ENCODE peak calls at places on chromosomes 2 and 18, in ten cellular contexts. Z is stimulated activated CD8-positive, alpha-beta memory T cell treated with anti-CD3 and anti-CD28 coated beads, Interleukin-2, amount 100 ng/mL, for 1 hour; G is BJ; O is effector memory CD8-positive, alpha-beta T cell; N is stimulated activated CD4-positive, alpha-beta T cell treated with anti-CD3 and anti-CD28 coated beads, Interleukin-1b, Interleukin-23, amount 100 ng/mL, for 24 hours; B is caudate nucleus; I is EH; H is fibroblast of the aortic adventitia; Y is head of caudate nucleus; W is HepG2. E is an unnamed sample.

GRCh38 chr18:63514326-63514725 is 27.8 kb upstream of the SERPINB12 start:
- DNase-seq in Z (no peak), G (no peak), O (no peak), N (no peak), B (no peak), I (no peak), H (no peak), Y (no peak), W (no peak), E (no peak)

GRCh38 chr2:199462167-199462976 is 4.6 kb upstream of the SATB2 start:
- DNase-seq in Z (no peak), G (no peak), O (no peak), N (no peak), B (no peak), I (no peak), H (no peak), Y (no peak), W (no peak), E (no peak)

GRCh38 chr2:58930541-58930940 is 689.4 kb upstream of the FANCL start:
- DNase-seq in Z (no peak), G (no peak), O (no peak), N (no peak), B (no peak), I (peak), H (no peak), Y (no peak), W (no peak), E (no peak)

GRCh38 chr18:70148539-70148938 is 56.9 kb downstream of the RTTN start:
- DNase-seq in Z (no peak), G (no peak), O (no peak), N (no peak), B (no peak), I (no peak), H (no peak), Y (no peak), W (no peak), E (no peak)

GRCh38 chr2:86301711-86302202 is 35.7 kb downstream of the REEP1 start:
- DNase-seq in Z (no peak), G (no peak), O (no peak), N (no peak), B (no peak), I (no peak), H (no peak), Y (no peak), W (no peak), E (no peak)

GRCh38 chr2:69830045-69830905 is 815 bp downstream of the GMCL1 start:
- DNase-seq in Z (peak), G (no peak), O (peak), N (peak), B (peak), I (peak), H (peak), Y (peak), W (peak), E (no peak)

GRCh38 chr2:85438291-85439110 is 20.0 kb downstream of the SH2D6 start:
- DNase-seq in Z (no peak), G (no peak), O (no peak), N (no peak), B (no peak), I (no peak), H (no peak), Y (no peak), W (peak), E (no peak)

GRCh38 chr2:96762529-96763253 is 2.0 kb downstream of the CNNM4 start:
- DNase-seq in Z (no peak), G (no peak), O (no peak), N (no peak), B (no peak), I (peak), H (peak), Y (no peak), W (no peak), E (no peak)

GRCh38 chr2:178066324-178066723 is 6.3 kb downstream of the PDE11A start:
- DNase-seq in Z (no peak), G (no peak), O (no peak), N (no peak), B (no peak), I (no peak), H (no peak), Y (no peak), W (no peak), E (no peak)

GRCh38 chr2:20352230-20353216 is 1.9 kb upstream of the PUM2 start:
- DNase-seq in Z (no peak), G (no peak), O (no peak), N (no peak), B (no peak), I (no peak), H (peak), Y (no peak), W (no peak), E (no peak)

GRCh38 chr2:5915926-5916325 is 223.7 kb downstream of the SOX11 start:
- DNase-seq in Z (no peak), G (no peak), O (no peak), N (no peak), B (no peak), I (no peak), H (no peak), Y (peak), W (peak), E (no peak)

GRCh38 chr2:54685263-54685775 is 38.1 kb upstream of the EML6 start:
- DNase-seq in Z (no peak), G (no peak), O (no peak), N (no peak), B (no peak), I (no peak), H (no peak), Y (no peak), W (no peak), E (no peak)

GRCh38 chr2:237747189-237747588 is 51.4 kb upstream of the RBM44 start:
- DNase-seq in Z (no peak), G (no peak), O (no peak), N (no peak), B (no peak), I (no peak), H (no peak), Y (no peak), W (no peak), E (no peak)

GRCh38 chr2:151808258-151809072 is 19.8 kb downstream of the ARL5A start:
- DNase-seq in Z (no peak), G (no peak), O (no peak), N (no peak), B (no peak), I (peak), H (peak), Y (no peak), W (peak), E (no peak)

GRCh38 chr2:205435970-205436369 is 246.3 kb upstream of the NRP2 start:
- DNase-seq in Z (no peak), G (no peak), O (no peak), N (no peak), B (no peak), I (peak), H (peak), Y (no peak), W (no peak), E (no peak)

GRCh38 chr2:20698916-20699613 is 32.1 kb downstream of the GDF7 start:
- DNase-seq in Z (no peak), G (no peak), O (no peak), N (no peak), B (no peak), I (peak), H (no peak), Y (no peak), W (no peak), E (no peak)

GRCh38 chr18:45588831-45589558 is 26.3 kb upstream of the SLC14A2 start:
- DNase-seq in Z (no peak), G (peak), O (no peak), N (no peak), B (no peak), I (peak), H (peak), Y (no peak), W (no peak), E (no peak)

GRCh38 chr2:13052547-13052946 is 335.8 kb downstream of the TRIB2 start:
- DNase-seq in Z (no peak), G (no peak), O (no peak), N (no peak), B (no peak), I (no peak), H (no peak), Y (no peak), W (no peak), E (no peak)

E was measured in HCT116.